ENCODE peak calls at places on chromosomes 3 and 15, in five cellular contexts. One of them, this sample, is unnamed. For H3K27me3, the result is how much of the 10 kb centered on the place peaks cover.

GRCh38 chr3:166456291-166456690 is 619.1 kb upstream of the BCHE start:
- DNase-seq in left lung: no peak
- DNase-seq in GM23248: no peak
- DNase-seq in upper lobe of right lung: no peak
- DNase-seq in body of pancreas: no peak
- DNase-seq in this sample: no peak

GRCh38 chr3:187450791-187451190 is 82.6 kb downstream of the RTP4 start:
- DNase-seq in left lung: no peak
- DNase-seq in GM23248: no peak
- DNase-seq in upper lobe of right lung: no peak
- DNase-seq in body of pancreas: no peak
- DNase-seq in this sample: no peak

GRCh38 chr15:101320501-101321052 is 25.5 kb upstream of the SNRPA1 start:
- DNase-seq in left lung: peak
- DNase-seq in GM23248: peak
- DNase-seq in body of pancreas: peak
- DNase-seq in upper lobe of right lung: peak
- DNase-seq in this sample: no peak

GRCh38 chr3:180990494-180990893 is 958 bp upstream of the DNAJC19 start:
- DNase-seq in body of pancreas: no peak
- DNase-seq in left lung: no peak
- DNase-seq in upper lobe of right lung: no peak
- DNase-seq in GM23248: no peak
- DNase-seq in this sample: no peak

GRCh38 chr15:80777836-80778620 is 1.1 kb upstream of the CEMIP start:
- DNase-seq in GM23248: peak
- DNase-seq in left lung: no peak
- DNase-seq in body of pancreas: no peak
- DNase-seq in upper lobe of right lung: no peak
- DNase-seq in this sample: no peak

GRCh38 chr3:164192974-164193373 is 885.3 kb downstream of the SI start:
- DNase-seq in upper lobe of right lung: no peak
- DNase-seq in body of pancreas: no peak
- DNase-seq in GM23248: no peak
- DNase-seq in left lung: no peak
- DNase-seq in this sample: no peak

GRCh38 chr3:46662771-46663551 is 30.5 kb downstream of the ALS2CL start:
- DNase-seq in left lung: no peak
- DNase-seq in upper lobe of right lung: no peak
- DNase-seq in GM23248: peak
- DNase-seq in body of pancreas: no peak
- DNase-seq in this sample: peak

GRCh38 chr15:100786901-100787566 is 92.6 kb upstream of the ALDH1A3 start:
- DNase-seq in body of pancreas: no peak
- DNase-seq in left lung: no peak
- DNase-seq in GM23248: no peak
- DNase-seq in upper lobe of right lung: peak
- DNase-seq in this sample: no peak

GRCh38 chr3:130491431-130491830 is 25.5 kb upstream of the COL6A6 start:
- DNase-seq in body of pancreas: no peak
- DNase-seq in left lung: no peak
- DNase-seq in GM23248: no peak
- DNase-seq in upper lobe of right lung: no peak
- DNase-seq in this sample: peak

GRCh38 chr3:169604568-169604967 is 58.9 kb downstream of the MECOM start:
- DNase-seq in upper lobe of right lung: no peak
- DNase-seq in GM23248: peak
- DNase-seq in body of pancreas: no peak
- DNase-seq in left lung: no peak
- DNase-seq in this sample: no peak

GRCh38 chr3:147267431-147267830 is 138.9 kb downstream of the ZIC4 start:
- DNase-seq in upper lobe of right lung: no peak
- DNase-seq in body of pancreas: no peak
- DNase-seq in GM23248: peak
- DNase-seq in left lung: no peak
- DNase-seq in this sample: no peak

GRCh38 chr15:64574220-64574994 is 114.0 kb downstream of the ZNF609 start:
- DNase-seq in upper lobe of right lung: no peak
- DNase-seq in body of pancreas: no peak
- DNase-seq in GM23248: peak
- DNase-seq in left lung: no peak
- DNase-seq in this sample: no peak

GRCh38 chr15:77836116-77836798 is 203.5 kb upstream of the LINGO1 start:
- DNase-seq in body of pancreas: no peak
- DNase-seq in upper lobe of right lung: peak
- DNase-seq in left lung: peak
- DNase-seq in GM23248: no peak
- DNase-seq in this sample: peak

GRCh38 chr15:37820380-37821128 is 113.9 kb upstream of the TMCO5A start:
- DNase-seq in upper lobe of right lung: no peak
- DNase-seq in left lung: no peak
- DNase-seq in body of pancreas: no peak
- DNase-seq in GM23248: no peak
- DNase-seq in this sample: peak

GRCh38 chr15:58492661-58493397 is 61.0 kb downstream of the LIPC start:
- DNase-seq in body of pancreas: no peak
- DNase-seq in GM23248: no peak
- DNase-seq in left lung: no peak
- DNase-seq in upper lobe of right lung: no peak
- DNase-seq in this sample: no peak

GRCh38 chr15:58490405-58491150 is 58.8 kb downstream of the LIPC start:
- DNase-seq in left lung: no peak
- DNase-seq in body of pancreas: no peak
- DNase-seq in GM23248: no peak
- DNase-seq in upper lobe of right lung: no peak
- DNase-seq in this sample: no peak

GRCh38 chr15:58489693-58490404 is 58.1 kb downstream of the LIPC start:
- DNase-seq in GM23248: no peak
- DNase-seq in left lung: no peak
- DNase-seq in upper lobe of right lung: no peak
- DNase-seq in body of pancreas: no peak
- DNase-seq in this sample: no peak

GRCh38 chr15:58491499-58492202 is 59.9 kb downstream of the LIPC start:
- DNase-seq in left lung: no peak
- DNase-seq in upper lobe of right lung: no peak
- DNase-seq in GM23248: no peak
- DNase-seq in body of pancreas: no peak
- DNase-seq in this sample: no peak

DNA sequence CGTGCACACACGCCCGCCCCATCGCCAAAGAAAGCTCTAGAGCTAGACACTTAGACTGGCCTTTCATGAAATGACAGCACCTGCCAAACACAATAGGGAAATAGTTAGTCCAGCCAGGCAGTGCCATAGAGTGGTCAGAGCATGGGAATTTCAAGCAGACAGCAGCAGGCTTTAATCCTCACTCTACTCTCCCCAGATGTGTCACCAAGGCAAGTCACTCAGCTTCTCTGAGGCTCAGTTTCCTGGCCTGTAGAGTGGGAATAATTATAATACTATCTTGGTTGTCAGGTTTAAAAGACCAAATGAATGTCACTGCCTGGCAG is 59.3 kb downstream of the LIPC start:
- DNase-seq in body of pancreas: no peak
- DNase-seq in upper lobe of right lung: no peak
- DNase-seq in left lung: no peak
- DNase-seq in GM23248: no peak
- DNase-seq in this sample: no peak
- H3K27me3 ChIP-seq in body of pancreas: under half
- H3K27me3 ChIP-seq in upper lobe of right lung: under half
- H3K27me3 ChIP-seq in left lung: under half
- H3K27me3 ChIP-seq in GM23248: under half
- H3K27me3 ChIP-seq in this sample: under half

DNA sequence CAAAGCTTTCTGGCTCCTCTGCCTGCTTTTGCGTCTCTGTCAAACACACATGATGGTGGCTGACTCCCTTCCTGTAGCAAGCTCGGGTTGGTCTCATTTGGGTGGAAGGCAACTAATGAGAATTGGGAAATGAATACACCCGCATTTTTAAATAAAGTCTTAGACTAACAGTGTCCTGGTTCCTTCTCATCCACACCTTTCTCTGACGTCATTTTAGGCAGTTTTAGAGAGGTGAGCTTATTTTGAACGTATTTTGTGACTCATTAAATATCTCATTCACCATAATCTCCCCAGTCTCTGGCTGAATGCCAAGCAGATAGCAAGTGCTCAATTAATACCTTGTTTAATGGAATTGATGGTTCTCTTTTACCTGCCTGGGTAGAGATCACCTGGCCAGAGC is 149.6 kb upstream of the PROK2 start:
- DNase-seq in body of pancreas: no peak
- DNase-seq in GM23248: no peak
- DNase-seq in left lung: no peak
- DNase-seq in upper lobe of right lung: no peak
- DNase-seq in this sample: no peak
- H3K27me3 ChIP-seq in body of pancreas: under half
- H3K27me3 ChIP-seq in GM23248: under half
- H3K27me3 ChIP-seq in left lung: under half
- H3K27me3 ChIP-seq in upper lobe of right lung: under half
- H3K27me3 ChIP-seq in this sample: under half

GRCh38 chr3:138433892-138434275 is 532 bp upstream of the ESYT3 start:
- DNase-seq in GM23248: no peak
- DNase-seq in body of pancreas: no peak
- DNase-seq in left lung: no peak
- DNase-seq in upper lobe of right lung: no peak
- DNase-seq in this sample: no peak
- H3K27me3 ChIP-seq in GM23248: under half
- H3K27me3 ChIP-seq in body of pancreas: under half
- H3K27me3 ChIP-seq in left lung: half or more
- H3K27me3 ChIP-seq in upper lobe of right lung: under half
- H3K27me3 ChIP-seq in this sample: under half

DNA sequence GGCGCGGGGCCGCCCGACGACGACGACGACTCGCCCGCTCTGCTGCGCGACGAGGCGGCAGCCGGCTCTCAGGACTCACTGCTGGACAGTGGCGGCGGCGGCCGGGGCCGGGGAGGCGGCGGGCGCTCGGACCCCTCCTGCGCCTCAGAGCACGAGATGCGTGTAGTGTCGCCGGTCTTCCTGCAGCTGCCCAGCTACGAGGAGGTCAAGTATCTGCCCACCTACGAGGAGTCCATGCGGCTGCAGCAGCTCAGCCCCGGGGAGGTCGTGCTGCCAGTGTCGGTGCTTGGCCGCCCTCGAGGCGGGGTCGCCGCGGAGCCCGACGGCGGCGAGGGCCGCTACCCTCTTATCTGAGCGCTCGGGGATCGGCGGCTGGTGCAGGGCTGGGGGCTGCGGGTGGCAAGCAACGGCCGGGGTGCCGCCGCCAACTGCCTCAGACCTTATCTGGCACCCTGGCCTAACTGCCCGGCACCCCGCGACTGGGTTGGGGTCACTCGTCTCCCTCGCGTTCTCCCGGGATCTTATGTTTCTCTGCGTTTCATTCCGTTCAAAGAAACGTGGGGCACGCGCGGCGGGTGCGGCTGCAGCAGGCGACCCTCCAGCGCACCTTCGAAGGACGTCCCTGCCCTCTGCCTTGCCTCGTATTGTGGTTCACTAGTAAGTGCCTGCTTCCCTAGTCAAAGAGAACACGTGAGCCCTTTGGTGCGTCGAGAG is 961 bp downstream of the C3orf80 start:
- DNase-seq in GM23248: peak
- DNase-seq in left lung: no peak
- DNase-seq in upper lobe of right lung: no peak
- DNase-seq in body of pancreas: peak
- DNase-seq in this sample: peak
- H3K27me3 ChIP-seq in GM23248: under half
- H3K27me3 ChIP-seq in left lung: half or more
- H3K27me3 ChIP-seq in upper lobe of right lung: under half
- H3K27me3 ChIP-seq in body of pancreas: under half
- H3K27me3 ChIP-seq in this sample: half or more

DNA sequence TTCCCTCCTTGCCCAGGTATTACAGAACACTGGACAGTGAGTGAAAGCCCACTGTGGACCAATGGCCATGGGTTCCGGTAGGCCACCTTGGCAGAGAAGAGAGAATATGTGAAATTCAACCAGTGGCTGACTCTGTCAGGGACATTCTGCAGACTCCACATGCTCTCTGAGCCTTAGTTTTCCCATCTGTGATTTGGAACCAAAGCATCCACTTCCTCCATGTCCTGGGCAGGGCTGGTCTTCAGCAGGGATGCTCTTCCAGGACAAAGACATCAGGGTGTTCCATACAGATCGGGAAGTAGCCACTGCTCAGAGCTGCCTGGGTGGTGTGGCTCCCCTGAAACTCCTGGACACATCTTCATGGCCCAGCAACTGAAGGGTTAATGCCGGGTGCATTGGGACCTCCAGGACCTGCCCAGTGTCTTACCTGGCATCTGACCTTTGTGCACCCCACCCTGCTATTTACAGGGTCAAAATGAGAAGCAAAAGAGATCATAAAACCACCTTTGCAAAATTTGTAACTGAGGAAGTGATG is 28.3 kb upstream of the TRPM1 start:
- DNase-seq in GM23248: no peak
- DNase-seq in upper lobe of right lung: no peak
- DNase-seq in left lung: no peak
- DNase-seq in body of pancreas: no peak
- DNase-seq in this sample: no peak
- H3K27me3 ChIP-seq in GM23248: under half
- H3K27me3 ChIP-seq in upper lobe of right lung: under half
- H3K27me3 ChIP-seq in left lung: under half
- H3K27me3 ChIP-seq in body of pancreas: under half
- H3K27me3 ChIP-seq in this sample: under half

DNA sequence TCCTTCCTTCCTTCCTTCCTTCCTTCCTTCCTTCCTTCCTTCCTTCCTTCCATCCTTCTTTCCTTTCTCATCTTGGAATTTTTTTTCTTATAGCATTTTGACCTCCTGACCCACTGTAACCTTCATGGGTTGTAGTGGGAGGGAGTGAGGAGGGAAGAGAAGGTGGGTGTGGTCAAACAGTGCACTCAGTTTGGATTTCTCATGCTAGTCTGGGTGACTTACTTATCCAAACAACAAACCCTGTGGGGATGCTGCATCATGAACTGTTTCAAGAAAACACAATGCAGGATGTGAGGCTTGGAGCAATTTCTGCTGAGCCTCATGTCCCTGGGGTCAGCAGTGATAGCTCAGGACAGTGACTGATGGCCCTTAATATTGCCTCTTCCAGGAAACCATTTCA is 61.0 kb downstream of the ADAMTSL3 start:
- DNase-seq in left lung: no peak
- DNase-seq in upper lobe of right lung: no peak
- DNase-seq in body of pancreas: no peak
- DNase-seq in GM23248: no peak
- DNase-seq in this sample: no peak
- H3K27me3 ChIP-seq in left lung: under half
- H3K27me3 ChIP-seq in upper lobe of right lung: under half
- H3K27me3 ChIP-seq in body of pancreas: under half
- H3K27me3 ChIP-seq in GM23248: under half
- H3K27me3 ChIP-seq in this sample: under half

This sample was measured in BE2C.